ENCODE peak calls at places on chromosomes 4 and X, in six cellular contexts. T is OCI-LY7, W is tibial nerve, C is pancreas, A is ovary, V is RWPE1. Y is an unnamed sample.

GRCh38 chrX:46733226-46733625 is 25.7 kb downstream of the SLC9A7 start:
- DNase-seq in T (no peak), W (no peak), C (no peak), A (no peak), V (no peak), Y (no peak)

GRCh38 chr4:39814403-39815185 is 116.7 kb downstream of the UBE2K start:
- DNase-seq in T (peak), W (no peak), C (no peak), A (no peak), V (peak), Y (peak)

GRCh38 chrX:134476284-134476683 is 16.3 kb downstream of the HPRT1 start:
- DNase-seq in T (no peak), W (no peak), C (no peak), A (no peak), V (no peak), Y (no peak)

GRCh38 chr4:109989044-109989443 is 76.4 kb downstream of the EGF start:
- DNase-seq in T (no peak), W (no peak), C (no peak), A (no peak), V (peak), Y (no peak)

GRCh38 chr4:41057456-41057855 is 156.9 kb downstream of the APBB2 start:
- DNase-seq in T (no peak), W (no peak), C (no peak), A (no peak), V (no peak), Y (no peak)

GRCh38 chr4:39124885-39125599 is 57.3 kb upstream of the WDR19 start:
- DNase-seq in T (peak), W (no peak), C (no peak), A (no peak), V (no peak), Y (no peak)

GRCh38 chr4:165208322-165208652 is 926 bp downstream of the KLHL2 start:
- DNase-seq in T (no peak), W (no peak), C (no peak), A (no peak), V (no peak), Y (no peak)

GRCh38 chr4:59629348-59629747 is 1570.8 kb upstream of the ADGRL3 start:
- DNase-seq in T (no peak), W (no peak), C (no peak), A (no peak), V (no peak), Y (no peak)

GRCh38 chrX:56800801-56801200 is 71.8 kb downstream of the NBDY start:
- DNase-seq in T (peak), W (no peak), C (peak), A (no peak), V (no peak), Y (peak)

GRCh38 chr4:139175647-139176298 is 1.2 kb downstream of the ELF2 start:
- DNase-seq in T (no peak), W (no peak), C (no peak), A (no peak), V (no peak), Y (no peak)

GRCh38 chr4:62262676-62263075 is 1062.5 kb downstream of the ADGRL3 start:
- DNase-seq in T (no peak), W (no peak), C (no peak), A (no peak), V (no peak), Y (no peak)
- TF ChIP-seq CTCF in T (no peak), W (no peak), C (no peak), A (no peak), V (no peak), Y (no peak)

DNA sequence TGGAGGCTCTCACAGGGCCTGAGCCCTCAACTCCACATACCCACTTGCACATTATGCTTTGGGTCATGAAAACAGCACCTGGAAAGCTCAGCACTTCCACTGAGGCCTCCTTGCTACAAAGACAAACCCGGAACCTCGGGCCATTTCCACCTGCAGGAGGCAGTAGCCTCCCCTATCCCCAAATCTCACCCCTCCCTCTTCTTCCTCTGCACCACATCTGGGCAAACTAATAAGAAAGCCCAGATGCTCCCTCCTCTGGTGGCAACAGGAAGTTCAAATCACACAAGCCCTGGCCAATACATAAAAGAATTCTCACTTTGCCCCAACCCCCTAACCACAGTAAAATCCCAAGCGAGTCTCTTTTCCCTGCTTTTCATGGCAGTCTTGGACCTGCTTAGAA is 136.4 kb downstream of the MAPK10 start:
- DNase-seq in T (peak), W (no peak), C (no peak), A (no peak), V (peak), Y (no peak)
- TF ChIP-seq CTCF in T (peak), W (no peak), C (no peak), A (no peak), V (peak), Y (no peak)

GRCh38 chr4:80202190-80202711 is 4.9 kb downstream of the PRDM8 start:
- DNase-seq in T (peak), W (peak), C (peak), A (peak), V (peak), Y (peak)
- TF ChIP-seq CTCF in T (peak), W (peak), C (peak), A (peak), V (peak), Y (peak)

GRCh38 chr4:42454755-42455154 is 57.5 kb downstream of the SHISA3 start:
- DNase-seq in T (no peak), W (no peak), C (no peak), A (no peak), V (no peak), Y (no peak)

GRCh38 chr4:42458686-42459085 is 61.4 kb downstream of the SHISA3 start:
- DNase-seq in T (no peak), W (no peak), C (no peak), A (no peak), V (no peak), Y (no peak)

GRCh38 chr4:42452823-42453222 is 55.5 kb downstream of the SHISA3 start:
- DNase-seq in T (no peak), W (no peak), C (no peak), A (no peak), V (no peak), Y (no peak)

GRCh38 chr4:42453612-42454011 is 56.3 kb downstream of the SHISA3 start:
- DNase-seq in T (no peak), W (no peak), C (no peak), A (no peak), V (no peak), Y (no peak)
- TF ChIP-seq CTCF in T (no peak), W (no peak), C (no peak), A (no peak), V (no peak), Y (no peak)